ENCODE peak calls at places on chromosomes 16 and 17, in five cellular contexts. S is IMR-90, F is neuronal stem cell, J is H9, C is H1. Q is an unnamed sample.

GRCh38 chr17:17605083-17605746 is 13.7 kb upstream of the PEMT start:
- DNase-seq in J (no peak), C (no peak), F (no peak), S (no peak), Q (no peak)

GRCh38 chr16:12239953-12240485 is 263.5 kb downstream of the SNX29 start:
- DNase-seq in J (no peak), C (no peak), F (no peak), S (peak; percentile 54), Q (no peak)

GRCh38 chr16:78543066-78543465 is 443.6 kb downstream of the WWOX start:
- DNase-seq in J (no peak), F (no peak), S (no peak), C (no peak), Q (no peak)

GRCh38 chr17:80889897-80890550 is 101.6 kb upstream of the CHMP6 start:
- DNase-seq in S (no peak), F (no peak), C (no peak), J (no peak), Q (no peak)

GRCh38 chr16:67198238-67198734 is 645 bp upstream of the ELMO3 start:
- DNase-seq in S (peak; percentile 29), C (peak; percentile 73), F (no peak), J (peak; percentile 79), Q (peak; percentile 63)

GRCh38 chr16:12406840-12407690 is 396.6 kb downstream of the CPPED1 start:
- DNase-seq in S (peak; percentile 46), F (no peak), J (no peak), C (no peak), Q (no peak)

GRCh38 chr17:3916013-3916696 is at the start of gene P2RX1:
- DNase-seq in C (no peak), J (no peak), F (no peak), S (no peak), Q (no peak)

GRCh38 chr17:37787055-37787720 is 42.3 kb upstream of the HNF1B start:
- DNase-seq in S (peak; percentile 72), C (no peak), J (no peak), F (no peak), Q (no peak)

GRCh38 chr17:2138318-2138717 is 83.4 kb downstream of the HIC1 start:
- DNase-seq in F (no peak), J (no peak), C (no peak), S (no peak), Q (no peak)

GRCh38 chr17:81601525-81602120 is 35.3 kb downstream of the NPLOC4 start:
- DNase-seq in C (peak; percentile 50), J (peak; percentile 57), F (peak; percentile 55), S (peak; percentile 78), Q (peak; percentile 68)

GRCh38 chr17:42667088-42667951 is 8.2 kb downstream of the TUBG2 start:
- DNase-seq in S (peak; percentile 73), F (no peak), J (peak; percentile 58), C (no peak), Q (no peak)

GRCh38 chr16:4077083-4077714 is 39.0 kb downstream of the ADCY9 start:
- DNase-seq in C (no peak), S (no peak), F (no peak), J (no peak), Q (no peak)

DNA sequence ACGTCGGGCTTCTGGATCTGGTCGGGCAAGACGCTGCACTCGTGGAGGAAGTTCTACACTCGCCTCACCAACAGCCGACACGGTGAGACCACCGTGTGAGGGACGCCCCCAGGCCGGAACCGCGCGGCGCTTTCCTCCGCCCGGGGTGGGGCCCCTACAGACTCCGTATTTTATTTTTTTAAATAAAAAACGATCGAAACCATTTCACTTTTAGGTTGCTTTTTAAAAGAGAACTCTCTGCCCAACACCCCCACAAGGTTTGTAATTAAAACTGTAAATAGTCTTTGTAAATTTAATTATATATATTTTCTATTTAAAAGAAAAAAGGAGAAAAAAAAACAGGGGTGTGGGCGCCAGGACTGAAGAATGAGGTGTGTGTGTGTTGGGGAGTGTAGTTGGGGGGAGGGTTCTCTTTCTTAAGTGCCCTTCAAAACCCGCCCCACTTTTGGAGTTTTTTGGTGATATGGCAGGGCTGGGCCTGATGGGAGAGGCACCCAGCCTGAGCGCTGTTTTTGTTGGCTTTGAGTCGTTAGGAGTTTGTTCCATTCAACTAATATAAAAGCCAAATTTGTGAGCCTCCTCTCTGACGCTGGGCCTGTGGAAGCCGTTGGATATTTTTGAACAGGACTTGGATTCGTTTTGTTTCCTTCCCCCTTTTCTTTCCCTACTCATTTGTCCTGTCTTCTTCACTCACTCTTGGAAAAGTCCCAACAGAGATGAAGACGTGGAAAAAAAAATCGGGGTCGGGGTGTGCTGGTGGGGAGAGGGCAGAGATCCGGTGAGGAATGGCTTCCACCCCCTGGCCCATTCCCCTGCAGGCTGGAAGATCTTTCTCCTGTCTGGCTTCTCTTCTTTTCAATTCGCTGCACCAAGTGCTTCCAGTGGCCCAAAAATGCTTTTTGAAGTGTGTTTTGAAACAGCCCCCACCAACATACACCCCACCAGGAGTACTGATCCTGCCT is 2.3 kb downstream of the FZD2 start:
- DNase-seq in C (no peak), J (no peak), S (no peak), F (no peak), Q (no peak)
- H3K4me2 ChIP-seq in C (peak overlapping the region; percentile 98), J (peak overlapping the region; percentile 83), S (peak overlapping the region; percentile 97), F (peak overlapping the region; percentile 74), Q (peak overlapping the region; percentile 50)

DNA sequence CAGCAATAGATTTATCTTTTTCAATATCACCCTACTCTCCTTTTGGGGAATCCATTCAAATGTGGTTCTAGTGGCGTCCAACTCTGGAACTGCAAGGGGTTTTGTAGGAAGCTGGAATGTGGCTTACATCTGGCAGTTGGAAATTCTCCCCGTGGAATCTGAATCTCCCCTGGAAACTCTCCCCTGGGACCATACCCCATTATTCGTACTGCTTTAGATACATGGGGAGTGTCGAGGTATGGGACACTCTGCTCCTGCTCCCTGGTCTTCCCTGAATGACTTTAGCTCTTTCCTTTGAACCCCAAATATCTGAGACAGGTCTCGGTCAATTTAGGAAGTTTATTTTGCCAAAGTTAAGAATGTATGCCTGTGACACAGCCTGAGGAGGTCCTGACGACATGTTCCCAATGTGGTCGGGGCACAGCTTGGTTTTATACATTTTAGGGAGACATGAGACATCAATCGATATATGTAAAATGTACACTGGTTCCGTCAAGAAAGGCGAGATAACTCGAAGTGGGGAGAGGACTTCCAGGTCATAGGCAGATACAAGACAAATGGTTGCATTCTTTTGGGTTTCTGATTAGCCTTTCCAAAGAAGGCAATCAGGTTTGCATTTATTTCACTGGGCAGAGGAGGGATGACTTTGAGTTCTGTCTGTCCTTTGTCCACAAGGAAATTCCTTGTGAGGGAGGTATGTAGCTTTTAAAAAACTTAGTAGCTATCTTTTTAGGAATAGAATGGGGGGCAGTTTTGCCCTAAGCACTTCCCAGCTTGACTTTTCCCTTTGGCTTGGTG is 89.1 kb upstream of the CORO6 start:
- DNase-seq in C (no peak), S (no peak), F (no peak), J (no peak), Q (no peak)
- H2AK5ac ChIP-seq in C (no peak overlapping the region), S (peak overlapping the region; percentile 52), F (no peak overlapping the region), J (no peak overlapping the region), Q (no peak overlapping the region)

GRCh38 chr17:66925811-66926500 is 38.6 kb upstream of the CACNG4 start:
- DNase-seq in C (no peak), J (no peak), F (no peak), S (no peak), Q (no peak)
- H3K4me2 ChIP-seq in C (no peak overlapping the region), J (no peak overlapping the region), F (no peak overlapping the region), S (no peak overlapping the region), Q (no peak overlapping the region)

GRCh38 chr16:58684354-58685083 is at the start of gene SLC38A7:
- DNase-seq in J (peak; percentile 91), F (peak; percentile 75), C (peak; percentile 89), S (peak; percentile 80), Q (peak; percentile 90)
- H2AK5ac ChIP-seq in J (no peak within 1 kb of the TSS), F (peak within 1 kb of the TSS; percentile 67), C (peak within 1 kb of the TSS; percentile 90), S (peak within 1 kb of the TSS; percentile 12), Q (no peak within 1 kb of the TSS)

DNA sequence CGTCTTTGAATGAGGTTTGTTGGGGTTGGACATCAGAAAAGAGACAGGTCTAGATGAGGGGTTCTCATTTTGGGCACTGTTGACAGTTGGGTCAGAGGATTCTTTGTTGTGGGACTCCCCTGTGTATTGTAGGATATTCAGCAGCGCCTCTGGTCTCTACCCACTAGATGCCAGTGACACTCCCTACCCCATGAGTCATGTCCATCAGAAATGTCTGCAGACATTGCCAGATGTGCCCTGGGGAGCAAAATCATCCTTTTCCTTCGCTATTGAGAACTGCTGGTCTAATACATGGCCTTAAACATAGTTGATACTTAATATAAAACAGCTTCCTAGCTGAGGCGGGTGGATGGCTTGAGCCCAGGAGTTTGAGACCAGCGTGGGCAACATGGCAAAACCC is 3.1 kb downstream of the ABAT start:
- DNase-seq in C (no peak), S (no peak), J (no peak), F (no peak), Q (no peak)
- H3K4me2 ChIP-seq in C (no peak overlapping the region), S (no peak overlapping the region), J (no peak overlapping the region), F (no peak overlapping the region), Q (no peak overlapping the region)

DNA sequence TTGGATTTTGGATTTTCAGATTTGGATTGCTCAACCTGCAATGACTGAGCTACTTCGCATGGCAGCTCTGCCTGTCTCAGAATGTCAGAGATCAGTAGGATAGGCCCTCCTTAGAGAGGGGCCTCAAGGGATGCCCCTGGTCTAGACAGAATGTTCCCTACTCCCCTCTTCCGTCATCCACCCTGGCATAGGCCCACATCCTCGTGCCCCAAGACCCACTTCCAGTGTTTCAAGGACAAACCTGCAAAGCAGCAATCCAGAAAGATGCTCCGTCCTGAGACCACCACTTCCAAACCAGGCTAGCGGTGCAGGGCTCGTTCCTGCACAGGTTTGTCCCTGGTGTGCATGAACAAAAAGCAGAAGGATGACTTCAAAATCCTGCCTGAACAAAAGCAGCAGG is 121.3 kb downstream of the SOCS1 start:
- DNase-seq in C (no peak), F (no peak), J (no peak), S (no peak), Q (no peak)
- H2AK5ac ChIP-seq in C (no peak overlapping the region), F (no peak overlapping the region), J (no peak overlapping the region), S (peak overlapping the region; percentile 67), Q (no peak overlapping the region)

GRCh38 chr17:76485569-76485968 is 15.7 kb downstream of the RHBDF2 start:
- DNase-seq in C (no peak), F (no peak), S (no peak), J (no peak), Q (no peak)
- H3K4me2 ChIP-seq in C (no peak overlapping the region), F (no peak overlapping the region), S (no peak overlapping the region), J (no peak overlapping the region), Q (no peak overlapping the region)

DNA sequence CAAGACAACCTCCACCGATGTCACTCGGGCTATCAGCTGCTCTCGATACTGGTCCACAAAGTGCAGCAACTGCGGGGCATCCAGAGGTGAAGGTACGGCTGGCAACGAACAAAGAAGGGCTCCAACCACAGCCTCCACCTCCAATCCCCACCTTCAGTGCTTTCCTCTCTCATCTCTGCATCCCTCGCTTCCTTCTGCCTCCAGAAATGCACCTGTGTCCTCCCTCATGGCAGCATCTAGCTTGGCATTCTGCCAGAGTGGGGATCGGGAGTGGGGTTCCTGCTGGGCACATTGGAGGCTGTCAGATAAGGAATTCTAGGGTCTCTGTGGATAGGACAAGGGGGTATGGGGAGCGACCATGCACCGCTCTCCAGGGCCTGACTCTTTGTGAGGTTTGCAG is 28.6 kb downstream of the MIS12 start:
- DNase-seq in J (no peak), C (no peak), S (no peak), F (no peak), Q (no peak)
- H2AK5ac ChIP-seq in J (peak overlapping the region; percentile 2), C (no peak overlapping the region), S (peak overlapping the region; percentile 93), F (no peak overlapping the region), Q (no peak overlapping the region)

DNA sequence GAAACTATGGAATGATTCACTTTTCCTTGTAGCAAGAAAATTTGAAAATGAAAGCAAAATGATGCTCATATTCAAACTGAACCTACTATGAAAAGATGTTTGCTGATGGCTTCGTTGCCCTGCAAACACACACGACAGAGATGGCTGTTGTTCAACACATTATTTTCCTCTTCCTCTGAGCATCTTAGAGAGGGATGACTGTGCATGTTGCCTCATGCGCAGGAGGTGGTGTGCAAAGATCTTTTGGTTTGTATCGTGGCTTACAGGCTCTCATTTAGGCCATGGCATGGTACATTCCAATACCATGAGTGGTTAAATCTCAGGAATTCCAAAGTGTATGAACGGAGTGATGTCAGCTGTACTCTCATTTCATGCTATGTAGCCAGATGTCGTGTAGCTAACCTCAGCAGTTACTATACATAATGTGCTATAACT is 164.5 kb downstream of the PRKCA start:
- DNase-seq in C (no peak), F (no peak), S (peak; percentile 100), J (peak; percentile 23), Q (peak; percentile 88)
- H3K4me2 ChIP-seq in C (no peak overlapping the region), F (no peak overlapping the region), S (peak overlapping the region; percentile 41), J (no peak overlapping the region), Q (no peak overlapping the region)

Q was measured in mesendoderm.